ENCODE peak calls at places on chromosomes 11 and 22, in ten cellular contexts. U, W, S, N, M, E, V, X, D and I are unnamed samples.

GRCh38 chr11:106461839-106462545 is 384.5 kb downstream of the AASDHPPT start:
- DNase-seq in U (no peak), W (no peak), S (no peak), N (no peak), M (no peak), E (no peak), V (no peak), X (no peak), D (no peak), I (no peak)

GRCh38 chr11:44252999-44253602 is 56.8 kb downstream of the ALX4 start:
- DNase-seq in U (no peak), W (no peak), S (no peak), N (no peak), M (no peak), E (no peak), V (no peak), X (no peak), D (no peak), I (no peak)

GRCh38 chr11:84902445-84902844 is 724.7 kb downstream of the DLG2 start:
- DNase-seq in U (no peak), W (no peak), S (no peak), N (no peak), M (no peak), E (no peak), V (no peak), X (no peak), D (no peak), I (no peak)

GRCh38 chr22:43110444-43110926 is at the start of gene BIK:
- DNase-seq in U (peak; percentile 49), W (peak; percentile 63), S (peak; percentile 16), N (peak; percentile 53), M (no peak), E (peak; percentile 73), V (no peak), X (peak; percentile 83), D (peak; percentile 19), I (no peak)

GRCh38 chr11:95456704-95457491 is 225.9 kb upstream of the SESN3 start:
- DNase-seq in U (no peak), W (no peak), S (no peak), N (no peak), M (no peak), E (no peak), V (no peak), X (no peak), D (no peak), I (no peak)

GRCh38 chr11:67506426-67507032 is 1.4 kb upstream of the PITPNM1 start:
- DNase-seq in U (no peak), W (no peak), S (no peak), N (no peak), M (no peak), E (peak; percentile 56), V (no peak), X (no peak), D (no peak), I (no peak)

GRCh38 chr11:65119670-65119995 is 2.1 kb upstream of the ZNHIT2 start:
- DNase-seq in U (no peak), W (no peak), S (no peak), N (no peak), M (no peak), E (no peak), V (no peak), X (no peak), D (no peak), I (no peak)

GRCh38 chr11:64864473-64865285 is 13.7 kb downstream of the EHD1 start:
- DNase-seq in U (peak; percentile 72), W (no peak), S (no peak), N (peak; percentile 94), M (peak; percentile 86), E (peak; percentile 86), V (peak; percentile 97), X (peak; percentile 95), D (no peak), I (no peak)

GRCh38 chr22:29139965-29140782 is 65.5 kb upstream of the EMID1 start:
- DNase-seq in U (no peak), W (no peak), S (no peak), N (peak; percentile 90), M (peak; percentile 94), E (no peak), V (peak; percentile 63), X (no peak), D (no peak), I (no peak)

GRCh38 chr11:60899021-60899936 is 7.1 kb downstream of the PRPF19 start:
- DNase-seq in U (peak; percentile 23), W (no peak), S (no peak), N (peak; percentile 84), M (peak; percentile 60), E (no peak), V (no peak), X (no peak), D (peak; percentile 52), I (no peak)

GRCh38 chr22:31612891-31613285 is 49.1 kb downstream of the PISD start:
- DNase-seq in U (no peak), W (no peak), S (no peak), N (no peak), M (no peak), E (peak; percentile 20), V (no peak), X (no peak), D (no peak), I (no peak)

GRCh38 chr22:38427940-38428339 is 27.1 kb downstream of the KCNJ4 start:
- DNase-seq in U (no peak), W (no peak), S (no peak), N (no peak), M (no peak), E (no peak), V (no peak), X (no peak), D (no peak), I (no peak)

GRCh38 chr11:61480261-61480660 is 28.3 kb upstream of the LRRC10B start:
- DNase-seq in U (no peak), W (no peak), S (no peak), N (no peak), M (no peak), E (no peak), V (no peak), X (no peak), D (no peak), I (no peak)

GRCh38 chr11:60982184-60982583 is 10.7 kb downstream of the CD6 start:
- DNase-seq in U (no peak), W (no peak), S (no peak), N (no peak), M (no peak), E (no peak), V (no peak), X (no peak), D (no peak), I (no peak)

GRCh38 chr11:111474432-111474831 is 37.8 kb downstream of the BTG4 start:
- DNase-seq in U (no peak), W (no peak), S (no peak), N (no peak), M (no peak), E (no peak), V (no peak), X (no peak), D (no peak), I (no peak)

GRCh38 chr11:75562836-75563484 is 907 bp downstream of the SERPINH1 start:
- DNase-seq in U (no peak), W (no peak), S (no peak), N (peak; percentile 63), M (peak; percentile 42), E (peak; percentile 72), V (no peak), X (no peak), D (peak; percentile 49), I (no peak)

GRCh38 chr11:2587132-2587930 is 112.5 kb downstream of the KCNQ1OT1 start:
- DNase-seq in U (peak; percentile 1), W (peak; percentile 10), S (peak; percentile 1), N (no peak), M (no peak), E (peak; percentile 58), V (peak; percentile 69), X (peak; percentile 79), D (no peak), I (peak; percentile 2)

GRCh38 chr11:1770528-1770927 is 6.8 kb upstream of the CTSD start:
- DNase-seq in U (no peak), W (no peak), S (no peak), N (no peak), M (no peak), E (no peak), V (peak; percentile 2), X (peak; percentile 62), D (no peak), I (no peak)

GRCh38 chr11:59660621-59661020 is 8.2 kb downstream of the PATL1 start:
- DNase-seq in U (no peak), W (no peak), S (no peak), N (no peak), M (no peak), E (no peak), V (no peak), X (no peak), D (no peak), I (no peak)

GRCh38 chr11:8192016-8192895 is 23.4 kb upstream of the RIC3 start:
- DNase-seq in U (peak; percentile 48), W (peak; percentile 66), S (peak; percentile 84), N (peak; percentile 84), M (peak; percentile 50), E (no peak), V (no peak), X (peak; percentile 83), D (peak; percentile 71), I (peak; percentile 69)

GRCh38 chr22:42168476-42168875 is 37.9 kb upstream of the CYP2D6 start:
- DNase-seq in U (no peak), W (no peak), S (no peak), N (no peak), M (no peak), E (no peak), V (no peak), X (no peak), D (no peak), I (no peak)

GRCh38 chr11:65927904-65928397 is 8.7 kb downstream of the DRAP1 start:
- DNase-seq in U (peak; percentile 77), W (peak; percentile 84), S (no peak), N (no peak), M (no peak), E (no peak), V (no peak), X (peak; percentile 81), D (no peak), I (peak; percentile 83)

GRCh38 chr11:72069787-72070251 is 10.5 kb downstream of the NUMA1 start:
- DNase-seq in U (no peak), W (no peak), S (peak; percentile 28), N (peak; percentile 89), M (peak; percentile 87), E (peak; percentile 87), V (peak; percentile 90), X (peak; percentile 96), D (peak; percentile 69), I (no peak)

GRCh38 chr11:20739004-20739612 is 69.7 kb downstream of the NELL1 start:
- DNase-seq in U (no peak), W (no peak), S (no peak), N (no peak), M (no peak), E (no peak), V (no peak), X (no peak), D (no peak), I (no peak)

GRCh38 chr11:132022718-132023117 is 652.3 kb downstream of the NTM start:
- DNase-seq in U (no peak), W (no peak), S (no peak), N (no peak), M (peak; percentile 35), E (no peak), V (no peak), X (no peak), D (no peak), I (no peak)